ENCODE peak calls at places on chromosomes 4 and X, in six cellular contexts. One of them, this sample, is unnamed. For H3K4me1, the result is how much of the 10 kb centered on the place peaks cover.

GRCh38 chrX:119516157-119516702 is 48.0 kb downstream of the SLC25A5 start:
- DNase-seq in osteoblast: peak
- DNase-seq in mesendoderm: peak
- DNase-seq in HCT116: peak
- DNase-seq in A549: peak
- DNase-seq in PC-3: peak
- DNase-seq in this sample: peak

GRCh38 chr4:45036677-45037076 is 310.3 kb upstream of the GNPDA2 start:
- DNase-seq in HCT116: no peak
- DNase-seq in osteoblast: no peak
- DNase-seq in A549: no peak
- DNase-seq in PC-3: peak
- DNase-seq in mesendoderm: peak
- DNase-seq in this sample: peak

GRCh38 chr4:176274441-176274840 is 5.4 kb upstream of the ASB5 start:
- DNase-seq in A549: no peak
- DNase-seq in mesendoderm: no peak
- DNase-seq in HCT116: no peak
- DNase-seq in PC-3: peak
- DNase-seq in osteoblast: peak
- DNase-seq in this sample: no peak

GRCh38 chr4:168569066-168569908 is 72.4 kb downstream of the PALLD start:
- DNase-seq in HCT116: peak
- DNase-seq in mesendoderm: peak
- DNase-seq in A549: no peak
- DNase-seq in PC-3: no peak
- DNase-seq in osteoblast: no peak
- DNase-seq in this sample: peak

GRCh38 chr4:113575391-113575790 is 186.1 kb downstream of the CAMK2D start:
- DNase-seq in osteoblast: no peak
- DNase-seq in PC-3: no peak
- DNase-seq in HCT116: no peak
- DNase-seq in A549: no peak
- DNase-seq in mesendoderm: no peak
- DNase-seq in this sample: no peak

GRCh38 chr4:140188975-140189374 is 35.0 kb upstream of the MAML3 start:
- DNase-seq in A549: no peak
- DNase-seq in mesendoderm: no peak
- DNase-seq in osteoblast: no peak
- DNase-seq in PC-3: peak
- DNase-seq in HCT116: no peak
- DNase-seq in this sample: peak

GRCh38 chr4:8725071-8725841 is 132.7 kb downstream of the CPZ start:
- DNase-seq in mesendoderm: peak
- DNase-seq in HCT116: no peak
- DNase-seq in PC-3: no peak
- DNase-seq in osteoblast: peak
- DNase-seq in A549: no peak
- DNase-seq in this sample: no peak

GRCh38 chr4:160450861-160451260 is 1348.0 kb downstream of the RAPGEF2 start:
- DNase-seq in HCT116: no peak
- DNase-seq in PC-3: no peak
- DNase-seq in osteoblast: no peak
- DNase-seq in mesendoderm: no peak
- DNase-seq in A549: no peak
- DNase-seq in this sample: no peak

GRCh38 chr4:20203508-20203907 is 48.2 kb upstream of the SLIT2 start:
- DNase-seq in PC-3: peak
- DNase-seq in mesendoderm: no peak
- DNase-seq in osteoblast: no peak
- DNase-seq in A549: no peak
- DNase-seq in HCT116: no peak
- DNase-seq in this sample: peak

GRCh38 chr4:87985097-87985886 is 9.8 kb downstream of the SPP1 start:
- DNase-seq in HCT116: peak
- DNase-seq in PC-3: peak
- DNase-seq in A549: peak
- DNase-seq in mesendoderm: peak
- DNase-seq in osteoblast: no peak
- DNase-seq in this sample: peak

GRCh38 chrX:118216488-118216887 is 99.9 kb upstream of the KLHL13 start:
- DNase-seq in mesendoderm: no peak
- DNase-seq in PC-3: no peak
- DNase-seq in HCT116: no peak
- DNase-seq in A549: no peak
- DNase-seq in osteoblast: peak
- DNase-seq in this sample: peak

GRCh38 chrX:30577362-30577961 is at the start of gene TASL:
- DNase-seq in A549: no peak
- DNase-seq in PC-3: no peak
- DNase-seq in mesendoderm: no peak
- DNase-seq in osteoblast: no peak
- DNase-seq in HCT116: no peak
- DNase-seq in this sample: no peak
- H3K4me3 ChIP-seq in A549: no peak
- H3K4me3 ChIP-seq in PC-3: no peak
- H3K4me3 ChIP-seq in mesendoderm: no peak
- H3K4me3 ChIP-seq in osteoblast: no peak
- H3K4me3 ChIP-seq in HCT116: no peak
- H3K4me3 ChIP-seq in this sample: no peak

DNA sequence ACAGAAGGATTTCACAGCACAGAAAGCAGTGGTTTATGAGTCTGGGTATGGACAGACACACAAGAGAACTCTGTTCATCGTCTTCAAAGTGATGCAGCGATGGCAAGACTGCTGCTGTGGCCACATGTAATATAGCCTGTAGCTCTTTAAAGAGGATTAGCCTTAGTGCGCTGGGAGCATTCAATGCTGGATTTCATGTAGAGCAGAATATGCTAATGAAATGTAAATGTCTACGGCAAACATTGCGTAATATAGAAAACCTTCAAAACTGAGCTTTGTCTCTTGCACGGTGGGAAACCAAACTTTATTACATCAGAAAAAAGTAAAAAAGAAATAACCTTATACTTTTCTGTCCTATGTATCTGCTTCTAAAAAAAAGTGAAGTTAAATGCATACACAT is 42.9 kb downstream of the ALPK1 start:
- DNase-seq in A549: no peak
- DNase-seq in PC-3: no peak
- DNase-seq in osteoblast: no peak
- DNase-seq in HCT116: no peak
- DNase-seq in mesendoderm: peak
- DNase-seq in this sample: peak
- H3K4me1 ChIP-seq in A549: under half
- H3K4me1 ChIP-seq in PC-3: under half
- H3K4me1 ChIP-seq in osteoblast: under half
- H3K4me1 ChIP-seq in HCT116: under half
- H3K4me1 ChIP-seq in mesendoderm: under half
- H3K4me1 ChIP-seq in this sample: under half

DNA sequence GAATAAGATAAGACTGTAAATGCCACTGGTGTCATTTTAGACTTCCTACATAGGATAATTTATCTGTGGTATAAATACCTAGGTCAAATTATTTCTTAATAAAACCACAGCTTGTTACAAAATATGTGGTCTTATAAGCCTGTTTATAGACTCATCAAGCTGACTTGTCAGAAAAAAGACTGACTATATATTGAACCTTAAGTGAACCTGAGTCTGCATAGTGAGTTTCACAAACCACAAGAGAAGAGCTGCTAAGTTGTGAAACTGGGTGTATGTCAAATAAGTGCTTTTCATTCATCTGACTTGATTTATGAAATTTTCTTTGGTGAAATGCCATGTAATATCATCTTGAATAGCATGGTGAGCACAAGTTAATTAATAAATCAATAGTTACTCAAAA is 48.4 kb upstream of the TMPRSS11A start:
- DNase-seq in mesendoderm: no peak
- DNase-seq in A549: no peak
- DNase-seq in PC-3: no peak
- DNase-seq in osteoblast: no peak
- DNase-seq in HCT116: no peak
- DNase-seq in this sample: no peak
- H3K4me3 ChIP-seq in mesendoderm: no peak
- H3K4me3 ChIP-seq in A549: no peak
- H3K4me3 ChIP-seq in PC-3: no peak
- H3K4me3 ChIP-seq in osteoblast: no peak
- H3K4me3 ChIP-seq in HCT116: no peak
- H3K4me3 ChIP-seq in this sample: no peak

DNA sequence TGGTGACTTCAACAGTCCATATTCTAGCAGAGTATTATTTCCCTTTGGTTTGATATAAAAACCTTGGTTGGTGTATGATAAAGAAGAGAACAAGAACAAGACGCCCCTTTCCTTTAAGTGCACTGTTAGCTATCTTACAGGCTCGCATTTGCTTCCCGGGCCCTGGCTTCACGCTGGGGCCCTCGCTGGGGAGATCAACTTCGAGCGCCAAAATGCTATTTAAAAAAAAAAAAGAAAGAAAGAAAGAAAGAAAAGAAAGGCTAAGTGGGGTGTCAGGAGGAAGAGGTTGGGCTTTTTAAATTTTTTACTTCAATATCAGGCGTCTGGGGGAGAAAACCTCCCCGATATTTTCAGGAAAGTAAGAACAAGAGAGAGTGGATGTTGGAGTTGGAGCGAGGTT is 11.7 kb downstream of the ARX start:
- DNase-seq in osteoblast: no peak
- DNase-seq in PC-3: no peak
- DNase-seq in mesendoderm: no peak
- DNase-seq in HCT116: no peak
- DNase-seq in A549: no peak
- DNase-seq in this sample: no peak
- H3K4me1 ChIP-seq in osteoblast: under half
- H3K4me1 ChIP-seq in PC-3: under half
- H3K4me1 ChIP-seq in mesendoderm: under half
- H3K4me1 ChIP-seq in HCT116: under half
- H3K4me1 ChIP-seq in A549: under half
- H3K4me1 ChIP-seq in this sample: under half

GRCh38 chrX:15623074-15623473 is 22.3 kb upstream of the ACE2 start:
- DNase-seq in A549: no peak
- DNase-seq in PC-3: no peak
- DNase-seq in osteoblast: no peak
- DNase-seq in mesendoderm: no peak
- DNase-seq in HCT116: no peak
- DNase-seq in this sample: no peak

GRCh38 chrX:15616531-15616930 is 15.8 kb upstream of the ACE2 start:
- DNase-seq in PC-3: no peak
- DNase-seq in A549: no peak
- DNase-seq in HCT116: no peak
- DNase-seq in osteoblast: peak
- DNase-seq in mesendoderm: no peak
- DNase-seq in this sample: no peak

GRCh38 chrX:15619053-15619772 is 18.5 kb upstream of the ACE2 start:
- DNase-seq in mesendoderm: peak
- DNase-seq in PC-3: peak
- DNase-seq in HCT116: peak
- DNase-seq in osteoblast: no peak
- DNase-seq in A549: peak
- DNase-seq in this sample: no peak

GRCh38 chrX:15617111-15617510 is 16.4 kb upstream of the ACE2 start:
- DNase-seq in A549: no peak
- DNase-seq in mesendoderm: no peak
- DNase-seq in osteoblast: no peak
- DNase-seq in PC-3: no peak
- DNase-seq in HCT116: no peak
- DNase-seq in this sample: no peak
- H3K4me3 ChIP-seq in A549: no peak
- H3K4me3 ChIP-seq in mesendoderm: no peak
- H3K4me3 ChIP-seq in osteoblast: no peak
- H3K4me3 ChIP-seq in PC-3: no peak
- H3K4me3 ChIP-seq in HCT116: no peak
- H3K4me3 ChIP-seq in this sample: no peak

DNA sequence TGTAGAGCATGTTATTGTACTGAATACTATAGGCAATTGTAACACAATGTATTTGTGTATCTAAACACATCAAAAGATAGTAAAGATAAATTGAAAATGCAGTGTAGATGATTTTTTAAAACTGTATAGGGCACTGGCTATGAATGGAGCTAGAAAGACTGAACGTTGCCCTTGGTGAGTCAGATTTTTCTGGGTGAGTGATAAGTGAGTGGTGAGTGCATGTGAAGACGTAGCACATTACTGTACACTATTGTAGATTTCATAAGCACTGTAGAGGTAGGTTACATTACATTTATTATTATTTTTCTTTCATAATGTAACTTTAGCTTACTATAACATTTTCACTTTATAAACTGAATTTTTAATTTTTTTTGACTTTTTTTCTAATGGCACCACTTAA is 1491.6 kb downstream of the TECRL start:
- DNase-seq in PC-3: peak
- DNase-seq in A549: no peak
- DNase-seq in mesendoderm: no peak
- DNase-seq in osteoblast: no peak
- DNase-seq in HCT116: no peak
- DNase-seq in this sample: no peak
- H3K4me1 ChIP-seq in PC-3: under half
- H3K4me1 ChIP-seq in A549: under half
- H3K4me1 ChIP-seq in mesendoderm: under half
- H3K4me1 ChIP-seq in osteoblast: under half
- H3K4me1 ChIP-seq in HCT116: under half
- H3K4me1 ChIP-seq in this sample: under half

GRCh38 chr4:92516450-92516849 is 212.7 kb downstream of the GRID2 start:
- DNase-seq in HCT116: no peak
- DNase-seq in mesendoderm: no peak
- DNase-seq in A549: no peak
- DNase-seq in osteoblast: no peak
- DNase-seq in PC-3: no peak
- DNase-seq in this sample: no peak

GRCh38 chr4:92520563-92520962 is 216.8 kb downstream of the GRID2 start:
- DNase-seq in HCT116: no peak
- DNase-seq in mesendoderm: peak
- DNase-seq in A549: no peak
- DNase-seq in PC-3: no peak
- DNase-seq in osteoblast: no peak
- DNase-seq in this sample: no peak

GRCh38 chr4:92521941-92522340 is 218.2 kb downstream of the GRID2 start:
- DNase-seq in HCT116: no peak
- DNase-seq in osteoblast: no peak
- DNase-seq in PC-3: no peak
- DNase-seq in A549: no peak
- DNase-seq in mesendoderm: peak
- DNase-seq in this sample: no peak

GRCh38 chr4:92519727-92520126 is 216.0 kb downstream of the GRID2 start:
- DNase-seq in PC-3: no peak
- DNase-seq in HCT116: no peak
- DNase-seq in A549: no peak
- DNase-seq in osteoblast: no peak
- DNase-seq in mesendoderm: peak
- DNase-seq in this sample: no peak

GRCh38 chr4:92522371-92522770 is 218.6 kb downstream of the GRID2 start:
- DNase-seq in osteoblast: peak
- DNase-seq in PC-3: no peak
- DNase-seq in mesendoderm: peak
- DNase-seq in A549: no peak
- DNase-seq in HCT116: no peak
- DNase-seq in this sample: no peak
- H3K4me3 ChIP-seq in osteoblast: no peak
- H3K4me3 ChIP-seq in PC-3: no peak
- H3K4me3 ChIP-seq in mesendoderm: no peak
- H3K4me3 ChIP-seq in A549: no peak
- H3K4me3 ChIP-seq in HCT116: no peak
- H3K4me3 ChIP-seq in this sample: no peak

DNA sequence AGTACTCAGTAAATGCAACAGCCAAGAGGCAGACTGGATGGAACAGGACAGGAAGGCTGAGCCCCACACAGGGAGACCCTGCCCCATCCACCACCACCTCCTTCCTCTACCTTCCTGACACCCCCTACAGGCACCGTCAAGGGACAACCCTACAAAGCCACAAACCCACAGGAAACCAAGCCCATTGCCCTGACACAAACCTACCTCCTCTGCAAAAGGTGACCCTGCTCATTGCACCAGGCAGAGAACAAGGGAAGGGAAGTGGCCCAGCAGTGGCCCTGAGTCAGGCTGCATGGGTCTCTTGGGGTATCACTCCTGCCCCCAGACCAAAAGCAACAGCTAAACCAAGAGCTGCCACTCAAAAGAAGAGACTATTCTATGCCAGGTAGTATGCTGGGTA is 21.0 kb downstream of the JAKMIP1 start:
- DNase-seq in mesendoderm: no peak
- DNase-seq in osteoblast: no peak
- DNase-seq in A549: no peak
- DNase-seq in HCT116: no peak
- DNase-seq in PC-3: no peak
- DNase-seq in this sample: no peak
- H3K4me1 ChIP-seq in mesendoderm: under half
- H3K4me1 ChIP-seq in osteoblast: under half
- H3K4me1 ChIP-seq in A549: under half
- H3K4me1 ChIP-seq in HCT116: under half
- H3K4me1 ChIP-seq in PC-3: under half
- H3K4me1 ChIP-seq in this sample: under half

This sample was measured in A673.